ENCODE peak calls at places on chromosome 13, in eight cellular contexts. B, P, T, L, J, A, E and W are unnamed samples.

GRCh38 chr13:59103004-59103768 is 1060.5 kb downstream of the DIAPH3 start:
- DNase-seq in B (no peak), P (no peak), T (no peak), L (no peak), J (no peak), A (peak), E (no peak), W (no peak)

GRCh38 chr13:106507560-106508274 is 27.7 kb downstream of the EFNB2 start:
- DNase-seq in B (no peak), P (peak), T (no peak), L (no peak), J (no peak), A (peak), E (no peak), W (no peak)

GRCh38 chr13:41463823-41464602 is 6.7 kb downstream of the RGCC start:
- DNase-seq in B (no peak), P (no peak), T (no peak), L (no peak), J (no peak), A (no peak), E (no peak), W (no peak)

GRCh38 chr13:33519561-33520479 is 234.3 kb upstream of the STARD13 start:
- DNase-seq in B (no peak), P (no peak), T (no peak), L (no peak), J (no peak), A (peak), E (no peak), W (no peak)

GRCh38 chr13:44402902-44403719 is 29.5 kb downstream of the SERP2 start:
- DNase-seq in B (no peak), P (no peak), T (no peak), L (peak), J (peak), A (no peak), E (no peak), W (no peak)

GRCh38 chr13:24407844-24408243 is 98.5 kb downstream of the C1QTNF9 start:
- DNase-seq in B (no peak), P (no peak), T (no peak), L (no peak), J (no peak), A (no peak), E (no peak), W (no peak)

GRCh38 chr13:75946746-75947397 is 310.7 kb downstream of the LMO7 start:
- DNase-seq in B (no peak), P (no peak), T (no peak), L (no peak), J (no peak), A (no peak), E (no peak), W (no peak)

GRCh38 chr13:25961294-25961693 is 90.5 kb downstream of the SHISA2 start:
- DNase-seq in B (no peak), P (no peak), T (no peak), L (no peak), J (no peak), A (no peak), E (no peak), W (no peak)

GRCh38 chr13:20157387-20157786 is 3.5 kb downstream of the GJA3 start:
- DNase-seq in B (no peak), P (no peak), T (no peak), L (no peak), J (no peak), A (no peak), E (no peak), W (no peak)

GRCh38 chr13:100589178-100589725 is 663 bp upstream of the GGACT start:
- DNase-seq in B (no peak), P (no peak), T (no peak), L (no peak), J (no peak), A (no peak), E (no peak), W (no peak)

GRCh38 chr13:22040810-22041364 is 370.0 kb downstream of the FGF9 start:
- DNase-seq in B (peak), P (peak), T (no peak), L (no peak), J (no peak), A (no peak), E (peak), W (no peak)

GRCh38 chr13:39506559-39507390 is 96.2 kb downstream of the LHFPL6 start:
- DNase-seq in B (no peak), P (no peak), T (no peak), L (no peak), J (no peak), A (peak), E (no peak), W (no peak)

GRCh38 chr13:109778102-109778542 is 8.3 kb downstream of the IRS2 start:
- DNase-seq in B (no peak), P (peak), T (no peak), L (no peak), J (peak), A (peak), E (no peak), W (no peak)

GRCh38 chr13:37074703-37075102 is 15.2 kb upstream of the SUPT20H start:
- DNase-seq in B (no peak), P (peak), T (peak), L (no peak), J (no peak), A (peak), E (no peak), W (no peak)

GRCh38 chr13:113759525-113760137 is 605 bp downstream of the TMEM255B start:
- DNase-seq in B (no peak), P (no peak), T (peak), L (no peak), J (peak), A (no peak), E (no peak), W (peak)